ENCODE peak calls at places on chromosomes 2 and 18, in seven cellular contexts. T is effector CD4-positive, alpha-beta T cell; S is ascending aorta; Y is aorta; A is HCT116; R is activated T-helper 2 cell treated with anti-CD3 and anti-CD28 coated beads, Interferon-gamma antibody, Interleukin-2, Interleukin-4, amounts not matched to agents 10 μg/mL and 5 μg/mL and 100 μg/mL, durations not matched to agents 14 hours and 24 hours and 36 hours; P is erythroblast. K is an unnamed sample.

GRCh38 chr2:63052411-63053234 is 2.0 kb downstream of the OTX1 start:
- DNase-seq in T (no peak), S (no peak), Y (no peak), A (no peak), R (no peak), P (peak), K (peak)

GRCh38 chr2:51711761-51712160 is 679.8 kb upstream of the NRXN1 start:
- DNase-seq in T (no peak), S (no peak), Y (no peak), A (no peak), R (no peak), P (no peak), K (no peak)

GRCh38 chr18:934518-935123 is 29.9 kb downstream of the ADCYAP1 start:
- DNase-seq in T (no peak), S (no peak), Y (no peak), A (no peak), R (no peak), P (no peak), K (no peak)

GRCh38 chr2:112821682-112822081 is 14.9 kb downstream of the IL1B start:
- DNase-seq in T (no peak), S (no peak), Y (no peak), A (no peak), R (peak), P (no peak), K (peak)

GRCh38 chr2:46964835-46965560 is 49.4 kb upstream of the MCFD2 start:
- DNase-seq in T (no peak), S (no peak), Y (no peak), A (no peak), R (no peak), P (no peak), K (no peak)

GRCh38 chr2:127158614-127159290 is 51.8 kb upstream of the BIN1 start:
- DNase-seq in T (no peak), S (no peak), Y (no peak), A (no peak), R (no peak), P (no peak), K (peak)

GRCh38 chr18:74454279-74454741 is 2.8 kb downstream of the DIPK1C start:
- DNase-seq in T (no peak), S (no peak), Y (no peak), A (no peak), R (no peak), P (no peak), K (no peak)

GRCh38 chr18:361100-361732 is 93.4 kb upstream of the THOC1 start:
- DNase-seq in T (no peak), S (no peak), Y (no peak), A (no peak), R (no peak), P (no peak), K (no peak)

GRCh38 chr18:44579745-44580144 is 100.9 kb upstream of the SETBP1 start:
- DNase-seq in T (no peak), S (no peak), Y (peak), A (no peak), R (no peak), P (no peak), K (no peak)

GRCh38 chr2:173122936-173123335 is 47.3 kb downstream of the MAP3K20 start:
- DNase-seq in T (no peak), S (no peak), Y (no peak), A (no peak), R (no peak), P (no peak), K (no peak)

GRCh38 chr2:58967736-58968135 is 726.6 kb upstream of the FANCL start:
- DNase-seq in T (no peak), S (no peak), Y (no peak), A (no peak), R (no peak), P (no peak), K (no peak)

GRCh38 chr2:96933528-96933927 is 52.9 kb downstream of the FAM178B start:
- DNase-seq in T (no peak), S (no peak), Y (peak), A (no peak), R (no peak), P (no peak), K (no peak)

GRCh38 chr18:47149457-47150028 is 757 bp downstream of the HDHD2 start:
- DNase-seq in T (no peak), S (no peak), Y (no peak), A (no peak), R (no peak), P (peak), K (no peak)

GRCh38 chr18:63936156-63936931 is 12.8 kb upstream of the HMSD start:
- DNase-seq in T (peak), S (peak), Y (peak), A (peak), R (peak), P (peak), K (peak)

GRCh38 chr2:10740226-10740625 is 18.8 kb downstream of the ATP6V1C2 start:
- DNase-seq in T (no peak), S (no peak), Y (no peak), A (no peak), R (no peak), P (no peak), K (no peak)

GRCh38 chr2:233350708-233351107 is 3.6 kb upstream of the DGKD start:
- DNase-seq in T (peak), S (no peak), Y (no peak), A (peak), R (no peak), P (peak), K (peak)

GRCh38 chr2:85179541-85179940 is 46.3 kb downstream of the TCF7L1 start:
- DNase-seq in T (no peak), S (no peak), Y (no peak), A (no peak), R (no peak), P (no peak), K (no peak)

GRCh38 chr2:218631837-218632236 is 24.1 kb downstream of the PLCD4 start:
- DNase-seq in T (no peak), S (no peak), Y (no peak), A (peak), R (no peak), P (no peak), K (no peak)

GRCh38 chr2:167944825-167945659 is 302.4 kb downstream of the STK39 start:
- DNase-seq in T (no peak), S (no peak), Y (no peak), A (no peak), R (no peak), P (no peak), K (no peak)

GRCh38 chr2:128465246-128466170 is 146.8 kb upstream of the HS6ST1 start:
- DNase-seq in T (no peak), S (no peak), Y (no peak), A (no peak), R (peak), P (no peak), K (no peak)

GRCh38 chr2:30201990-30202389 is 29.3 kb upstream of the LBH start:
- DNase-seq in T (no peak), S (no peak), Y (no peak), A (no peak), R (no peak), P (no peak), K (no peak)

GRCh38 chr2:226796012-226796839 is 3.4 kb downstream of the IRS1 start:
- DNase-seq in T (peak), S (no peak), Y (no peak), A (no peak), R (no peak), P (no peak), K (no peak)

GRCh38 chr2:239399404-239399999 is 1.3 kb downstream of the HDAC4 start:
- DNase-seq in T (peak), S (no peak), Y (peak), A (no peak), R (peak), P (peak), K (peak)

GRCh38 chr2:220701115-220701514 is 871.0 kb downstream of the EPHA4 start:
- DNase-seq in T (no peak), S (no peak), Y (no peak), A (no peak), R (no peak), P (no peak), K (no peak)

GRCh38 chr2:174666312-174666711 is 68.7 kb upstream of the WIPF1 start:
- DNase-seq in T (no peak), S (no peak), Y (peak), A (no peak), R (no peak), P (no peak), K (no peak)